ENCODE peak calls at places on chromosomes 5 and 9, in nine cellular contexts. E is A549, Q is lung, O is thyroid gland, H is heart right ventricle, Z is uterus, W is OCI-LY7, A is WERI-Rb-1, J is transverse colon. R is an unnamed sample.

GRCh38 chr9:4801156-4801555 is 8.4 kb downstream of the RCL1 start:
- DNase-seq in E (no peak), Q (no peak), O (no peak), H (no peak), Z (no peak), W (no peak), A (no peak), J (no peak), R (no peak)

GRCh38 chr5:156137482-156137881 is 189.5 kb upstream of the SGCD start:
- DNase-seq in E (peak; percentile 31), Q (no peak), O (no peak), H (no peak), Z (no peak), W (no peak), A (no peak), J (no peak), R (no peak)

GRCh38 chr9:7811679-7812078 is 12.1 kb upstream of the DMAC1 start:
- DNase-seq in E (no peak), Q (no peak), O (no peak), H (no peak), Z (no peak), W (no peak), A (no peak), J (no peak), R (no peak)

GRCh38 chr5:23994581-23995370 is 487.4 kb downstream of the PRDM9 start:
- DNase-seq in E (peak; percentile 6), Q (no peak), O (no peak), H (no peak), Z (no peak), W (no peak), A (no peak), J (no peak), R (no peak)

GRCh38 chr9:105291938-105292337 is 47.5 kb downstream of the SLC44A1 start:
- DNase-seq in E (no peak), Q (no peak), O (no peak), H (no peak), Z (no peak), W (no peak), A (no peak), J (no peak), R (no peak)

GRCh38 chr9:114033397-114034103 is 44.5 kb downstream of the AMBP start:
- DNase-seq in E (peak; percentile 13), Q (peak; percentile 26), O (no peak), H (peak; percentile 48), Z (peak; percentile 44), W (peak; percentile 3), A (peak; percentile 76), J (no peak), R (no peak)

GRCh38 chr5:96332535-96333396 is 100.3 kb downstream of the PCSK1 start:
- DNase-seq in E (no peak), Q (no peak), O (peak; percentile 9), H (no peak), Z (no peak), W (no peak), A (no peak), J (no peak), R (no peak)

GRCh38 chr9:120715331-120715924 is 1.2 kb upstream of the MEGF9 start:
- DNase-seq in E (peak; percentile 56), Q (no peak), O (peak; percentile 29), H (peak; percentile 41), Z (peak; percentile 73), W (no peak), A (peak; percentile 98), J (peak; percentile 23), R (no peak)

GRCh38 chr9:118836891-118837290 is 532.3 kb downstream of the BRINP1 start:
- DNase-seq in E (no peak), Q (no peak), O (peak; percentile 9), H (no peak), Z (no peak), W (no peak), A (no peak), J (no peak), R (no peak)

GRCh38 chr5:132775439-132776076 is 1.5 kb downstream of the SEPTIN8 start:
- DNase-seq in E (no peak), Q (no peak), O (peak; percentile 80), H (no peak), Z (no peak), W (no peak), A (no peak), J (no peak), R (no peak)

GRCh38 chr9:122991370-122991830 is 42.1 kb upstream of the GPR21 start:
- DNase-seq in E (peak; percentile 53), Q (peak; percentile 28), O (peak; percentile 23), H (no peak), Z (peak; percentile 33), W (peak; percentile 51), A (no peak), J (no peak), R (no peak)

GRCh38 chr5:178387061-178387855 is 154.7 kb upstream of the PHYKPL start:
- DNase-seq in E (no peak), Q (no peak), O (peak; percentile 0), H (no peak), Z (no peak), W (no peak), A (no peak), J (no peak), R (no peak)

GRCh38 chr9:14189146-14189545 is 124.8 kb downstream of the NFIB start:
- DNase-seq in E (no peak), Q (no peak), O (no peak), H (no peak), Z (no peak), W (no peak), A (no peak), J (no peak), R (no peak)

GRCh38 chr9:14191512-14191911 is 122.4 kb downstream of the NFIB start:
- DNase-seq in E (no peak), Q (no peak), O (no peak), H (no peak), Z (no peak), W (peak; percentile 18), A (no peak), J (no peak), R (no peak)

GRCh38 chr9:14188011-14188410 is 125.9 kb downstream of the NFIB start:
- DNase-seq in E (no peak), Q (no peak), O (no peak), H (no peak), Z (no peak), W (no peak), A (no peak), J (no peak), R (no peak)

GRCh38 chr9:14189578-14189977 is 124.4 kb downstream of the NFIB start:
- DNase-seq in E (no peak), Q (no peak), O (no peak), H (no peak), Z (no peak), W (no peak), A (no peak), J (no peak), R (no peak)

DNA sequence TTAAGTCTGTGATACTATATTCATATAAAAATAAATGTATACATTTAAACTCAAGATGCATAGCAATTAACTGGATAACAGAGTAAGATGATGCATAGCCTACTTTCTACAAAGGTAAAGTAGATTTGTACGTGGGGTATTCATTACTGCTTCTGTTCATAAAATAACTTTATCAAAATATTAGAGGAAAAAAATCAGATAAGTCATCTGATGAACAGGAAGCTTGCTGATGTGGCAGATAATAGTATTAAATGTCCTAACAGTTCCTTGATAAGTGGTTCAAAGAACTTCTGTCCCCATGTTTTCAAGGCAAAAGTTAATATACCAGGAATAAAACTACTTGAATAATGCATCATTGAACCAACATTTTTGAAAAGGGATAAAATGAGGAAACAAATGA is 123.7 kb downstream of the NFIB start:
- DNase-seq in E (no peak), Q (no peak), O (no peak), H (no peak), Z (no peak), W (no peak), A (no peak), J (no peak), R (no peak)
- TF ChIP-seq CTCF in E (no peak), Q (no peak), O (no peak), H (no peak), Z (no peak), W (no peak), A (no peak), J (no peak), R (no peak)

GRCh38 chr5:172837640-172838039 is 3.6 kb downstream of the ERGIC1 start:
- DNase-seq in E (no peak), Q (peak; percentile 87), O (peak; percentile 86), H (no peak), Z (no peak), W (peak; percentile 96), A (no peak), J (peak; percentile 94), R (peak; percentile 72)
- H3K4me3 ChIP-seq in E (no peak overlapping the region), Q (no peak overlapping the region), O (no peak overlapping the region), H (no peak overlapping the region), Z (no peak overlapping the region), W (peak overlapping the region; percentile 88), A (no peak overlapping the region), J (no peak overlapping the region), R (no peak overlapping the region)

GRCh38 chr5:77259479-77259878 is 49.0 kb downstream of the PDE8B start:
- DNase-seq in E (no peak), Q (no peak), O (no peak), H (no peak), Z (no peak), W (no peak), A (no peak), J (no peak), R (no peak)
- H3K27ac ChIP-seq in E (no peak overlapping the region), Q (no peak overlapping the region), O (peak overlapping the region; percentile 71), H (no peak overlapping the region), Z (no peak overlapping the region), W (no peak overlapping the region), A (no peak overlapping the region), J (no peak overlapping the region), R (no peak overlapping the region)

DNA sequence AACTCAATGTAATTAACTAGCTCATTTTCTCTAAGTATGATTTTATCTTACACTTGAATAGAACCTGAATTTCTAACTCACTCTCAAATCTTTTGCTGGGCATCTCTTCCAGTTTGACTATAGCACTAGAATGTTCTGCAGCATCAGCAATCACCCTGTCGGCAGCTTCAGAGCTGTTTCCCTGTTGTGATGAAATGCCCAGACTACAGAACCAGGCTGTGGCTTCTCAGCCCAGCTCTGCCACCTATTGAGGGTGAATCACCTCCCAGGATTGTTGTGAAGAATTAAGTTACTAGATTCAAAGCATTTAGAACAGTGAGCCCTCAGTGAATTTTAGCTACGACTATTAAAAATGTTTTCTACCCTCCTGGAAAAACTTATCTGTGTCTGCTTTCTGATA is 90.4 kb upstream of the ANKRD55 start:
- DNase-seq in E (peak; percentile 44), Q (no peak), O (no peak), H (no peak), Z (no peak), W (no peak), A (no peak), J (no peak), R (no peak)
- TF ChIP-seq CTCF in E (peak; percentile 13), Q (no peak), O (no peak), H (peak; percentile 19), Z (no peak), W (no peak), A (no peak), J (no peak), R (no peak)

DNA sequence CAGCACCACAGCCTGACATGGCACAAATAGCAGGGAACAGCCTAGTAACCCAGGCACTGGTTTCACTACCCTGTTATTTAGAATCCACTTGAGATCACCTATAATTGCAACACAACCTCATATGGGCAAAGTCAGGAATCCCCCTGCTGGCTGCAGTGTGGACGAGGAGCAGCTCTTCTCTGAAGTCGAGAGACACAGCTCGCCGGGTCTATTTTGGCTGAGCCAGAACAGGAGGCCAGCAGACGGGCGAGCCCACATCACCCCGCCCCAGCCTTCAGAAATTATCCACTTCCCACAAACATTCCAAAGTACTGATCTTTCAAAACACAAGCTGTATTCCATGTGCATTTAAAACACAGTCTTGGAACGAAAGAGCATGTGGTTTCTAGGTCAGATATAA is 179.0 kb downstream of the ROR2 start:
- DNase-seq in E (peak; percentile 22), Q (peak; percentile 39), O (peak; percentile 35), H (no peak), Z (peak; percentile 69), W (peak; percentile 6), A (no peak), J (peak; percentile 44), R (no peak)
- H3K4me3 ChIP-seq in E (no peak overlapping the region), Q (no peak overlapping the region), O (no peak overlapping the region), H (no peak overlapping the region), Z (no peak overlapping the region), W (no peak overlapping the region), A (no peak overlapping the region), J (no peak overlapping the region), R (no peak overlapping the region)

R was measured in breast epithelium.